ENCODE peak calls at places on chromosomes 7 and 10, in nine cellular contexts. One of them, this sample, is unnamed.

GRCh38 chr7:144415858-144416257 is 12.4 kb upstream of the NOBOX start:
- DNase-seq in right lobe of liver: no peak
- DNase-seq in spleen: no peak
- DNase-seq in A549: no peak
- DNase-seq in breast epithelium: no peak
- DNase-seq in adrenal gland: no peak
- DNase-seq in heart left ventricle: no peak
- DNase-seq in stomach: no peak
- DNase-seq in tibial nerve: no peak
- DNase-seq in this sample: no peak

GRCh38 chr10:119770928-119771327 is 45.1 kb downstream of the INPP5F start:
- DNase-seq in A549: no peak
- DNase-seq in spleen: no peak
- DNase-seq in tibial nerve: no peak
- DNase-seq in right lobe of liver: no peak
- DNase-seq in stomach: no peak
- DNase-seq in breast epithelium: no peak
- DNase-seq in adrenal gland: no peak
- DNase-seq in heart left ventricle: no peak
- DNase-seq in this sample: no peak

GRCh38 chr10:14952851-14953451 is 945 bp downstream of the DCLRE1C start:
- DNase-seq in spleen: no peak
- DNase-seq in adrenal gland: no peak
- DNase-seq in tibial nerve: no peak
- DNase-seq in right lobe of liver: no peak
- DNase-seq in heart left ventricle: no peak
- DNase-seq in breast epithelium: no peak
- DNase-seq in A549: no peak
- DNase-seq in stomach: no peak
- DNase-seq in this sample: no peak

GRCh38 chr10:69567920-69568319 is 5.3 kb downstream of the NEUROG3 start:
- DNase-seq in heart left ventricle: peak
- DNase-seq in A549: peak
- DNase-seq in right lobe of liver: peak
- DNase-seq in adrenal gland: peak
- DNase-seq in stomach: no peak
- DNase-seq in spleen: no peak
- DNase-seq in tibial nerve: no peak
- DNase-seq in breast epithelium: no peak
- DNase-seq in this sample: no peak

GRCh38 chr7:92075455-92076158 is 58.7 kb downstream of the CYP51A1 start:
- DNase-seq in breast epithelium: no peak
- DNase-seq in right lobe of liver: no peak
- DNase-seq in A549: no peak
- DNase-seq in heart left ventricle: no peak
- DNase-seq in stomach: no peak
- DNase-seq in adrenal gland: no peak
- DNase-seq in tibial nerve: no peak
- DNase-seq in spleen: no peak
- DNase-seq in this sample: no peak

GRCh38 chr10:75261813-75262725 is 26.3 kb upstream of the COMTD1 start:
- DNase-seq in spleen: no peak
- DNase-seq in breast epithelium: no peak
- DNase-seq in adrenal gland: no peak
- DNase-seq in A549: no peak
- DNase-seq in tibial nerve: no peak
- DNase-seq in right lobe of liver: no peak
- DNase-seq in stomach: no peak
- DNase-seq in heart left ventricle: no peak
- DNase-seq in this sample: no peak

GRCh38 chr7:47534322-47535032 is 47.4 kb downstream of the TNS3 start:
- DNase-seq in stomach: no peak
- DNase-seq in right lobe of liver: no peak
- DNase-seq in tibial nerve: no peak
- DNase-seq in heart left ventricle: no peak
- DNase-seq in adrenal gland: no peak
- DNase-seq in breast epithelium: no peak
- DNase-seq in A549: peak
- DNase-seq in spleen: peak
- DNase-seq in this sample: no peak

GRCh38 chr7:41420421-41420820 is 282.5 kb downstream of the INHBA start:
- DNase-seq in right lobe of liver: no peak
- DNase-seq in A549: no peak
- DNase-seq in heart left ventricle: no peak
- DNase-seq in spleen: no peak
- DNase-seq in adrenal gland: no peak
- DNase-seq in tibial nerve: no peak
- DNase-seq in breast epithelium: no peak
- DNase-seq in stomach: no peak
- DNase-seq in this sample: no peak

GRCh38 chr10:43355749-43356371 is 15.6 kb upstream of the FXYD4 start:
- DNase-seq in adrenal gland: no peak
- DNase-seq in stomach: no peak
- DNase-seq in spleen: no peak
- DNase-seq in breast epithelium: no peak
- DNase-seq in heart left ventricle: peak
- DNase-seq in right lobe of liver: no peak
- DNase-seq in A549: peak
- DNase-seq in tibial nerve: no peak
- DNase-seq in this sample: no peak

GRCh38 chr7:13327669-13328068 is 640.2 kb downstream of the ARL4A start:
- DNase-seq in right lobe of liver: no peak
- DNase-seq in adrenal gland: no peak
- DNase-seq in stomach: no peak
- DNase-seq in spleen: no peak
- DNase-seq in heart left ventricle: no peak
- DNase-seq in tibial nerve: no peak
- DNase-seq in breast epithelium: no peak
- DNase-seq in A549: no peak
- DNase-seq in this sample: no peak

GRCh38 chr10:85420501-85421191 is 945.9 kb downstream of the GRID1 start:
- DNase-seq in stomach: no peak
- DNase-seq in heart left ventricle: no peak
- DNase-seq in tibial nerve: no peak
- DNase-seq in spleen: no peak
- DNase-seq in breast epithelium: no peak
- DNase-seq in A549: no peak
- DNase-seq in adrenal gland: no peak
- DNase-seq in right lobe of liver: no peak
- DNase-seq in this sample: no peak

DNA sequence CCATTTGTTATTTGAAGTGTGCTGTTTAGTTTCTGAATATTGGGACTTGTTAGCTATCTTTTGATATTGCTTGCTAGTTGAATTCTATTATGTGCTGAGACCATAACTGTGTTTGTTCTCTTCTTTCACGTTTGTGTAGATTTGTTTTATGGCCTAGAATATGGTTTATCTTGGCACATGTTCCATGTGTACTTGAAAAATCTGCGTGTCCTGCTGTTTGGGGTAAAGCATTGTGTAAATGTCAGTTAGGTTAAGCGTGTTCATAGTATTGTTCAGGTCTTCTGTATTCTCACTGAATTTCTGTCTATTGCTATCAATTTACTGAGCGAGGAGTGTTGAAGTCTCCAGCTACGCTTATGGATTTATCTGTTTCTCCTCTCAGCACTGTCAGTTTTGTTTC is 19.4 kb downstream of the MMP21 start:
- DNase-seq in tibial nerve: no peak
- DNase-seq in stomach: no peak
- DNase-seq in spleen: no peak
- DNase-seq in adrenal gland: no peak
- DNase-seq in right lobe of liver: no peak
- DNase-seq in A549: no peak
- DNase-seq in heart left ventricle: no peak
- DNase-seq in breast epithelium: no peak
- DNase-seq in this sample: no peak
- TF ChIP-seq POLR2A in tibial nerve: no peak
- TF ChIP-seq POLR2A in stomach: no peak
- TF ChIP-seq POLR2A in spleen: no peak
- TF ChIP-seq POLR2A in adrenal gland: no peak
- TF ChIP-seq POLR2A in right lobe of liver: no peak
- TF ChIP-seq POLR2A in A549: no peak
- TF ChIP-seq POLR2A in heart left ventricle: no peak
- TF ChIP-seq POLR2A in breast epithelium: no peak
- TF ChIP-seq POLR2A in this sample: no peak

GRCh38 chr7:154415709-154416399 is 363.7 kb downstream of the DPP6 start:
- DNase-seq in spleen: no peak
- DNase-seq in breast epithelium: no peak
- DNase-seq in tibial nerve: no peak
- DNase-seq in A549: no peak
- DNase-seq in heart left ventricle: no peak
- DNase-seq in stomach: no peak
- DNase-seq in adrenal gland: no peak
- DNase-seq in right lobe of liver: no peak
- DNase-seq in this sample: peak
- H3K4me3 ChIP-seq in spleen: no peak
- H3K4me3 ChIP-seq in breast epithelium: no peak
- H3K4me3 ChIP-seq in tibial nerve: no peak
- H3K4me3 ChIP-seq in A549: no peak
- H3K4me3 ChIP-seq in heart left ventricle: no peak
- H3K4me3 ChIP-seq in stomach: no peak
- H3K4me3 ChIP-seq in adrenal gland: no peak
- H3K4me3 ChIP-seq in right lobe of liver: no peak
- H3K4me3 ChIP-seq in this sample: no peak

GRCh38 chr10:49615213-49615612 is 1.4 kb downstream of the CHAT start:
- DNase-seq in spleen: peak
- DNase-seq in right lobe of liver: no peak
- DNase-seq in breast epithelium: no peak
- DNase-seq in adrenal gland: no peak
- DNase-seq in tibial nerve: no peak
- DNase-seq in A549: no peak
- DNase-seq in heart left ventricle: no peak
- DNase-seq in stomach: no peak
- DNase-seq in this sample: no peak
- TF ChIP-seq POLR2A in spleen: no peak
- TF ChIP-seq POLR2A in right lobe of liver: no peak
- TF ChIP-seq POLR2A in breast epithelium: no peak
- TF ChIP-seq POLR2A in adrenal gland: no peak
- TF ChIP-seq POLR2A in tibial nerve: no peak
- TF ChIP-seq POLR2A in A549: no peak
- TF ChIP-seq POLR2A in heart left ventricle: no peak
- TF ChIP-seq POLR2A in stomach: no peak
- TF ChIP-seq POLR2A in this sample: no peak

GRCh38 chr7:16586081-16586874 is 59.3 kb downstream of the ANKMY2 start:
- DNase-seq in tibial nerve: no peak
- DNase-seq in stomach: no peak
- DNase-seq in adrenal gland: no peak
- DNase-seq in A549: no peak
- DNase-seq in right lobe of liver: no peak
- DNase-seq in heart left ventricle: peak
- DNase-seq in breast epithelium: no peak
- DNase-seq in spleen: no peak
- DNase-seq in this sample: no peak
- H3K4me3 ChIP-seq in tibial nerve: no peak
- H3K4me3 ChIP-seq in stomach: no peak
- H3K4me3 ChIP-seq in adrenal gland: no peak
- H3K4me3 ChIP-seq in A549: no peak
- H3K4me3 ChIP-seq in right lobe of liver: no peak
- H3K4me3 ChIP-seq in heart left ventricle: peak
- H3K4me3 ChIP-seq in breast epithelium: no peak
- H3K4me3 ChIP-seq in spleen: no peak
- H3K4me3 ChIP-seq in this sample: no peak

GRCh38 chr10:112526130-112526529 is 79.1 kb downstream of the VTI1A start:
- DNase-seq in right lobe of liver: no peak
- DNase-seq in breast epithelium: no peak
- DNase-seq in stomach: no peak
- DNase-seq in A549: no peak
- DNase-seq in spleen: no peak
- DNase-seq in adrenal gland: no peak
- DNase-seq in tibial nerve: no peak
- DNase-seq in heart left ventricle: no peak
- DNase-seq in this sample: no peak
- TF ChIP-seq POLR2A in right lobe of liver: no peak
- TF ChIP-seq POLR2A in breast epithelium: no peak
- TF ChIP-seq POLR2A in stomach: no peak
- TF ChIP-seq POLR2A in A549: no peak
- TF ChIP-seq POLR2A in spleen: no peak
- TF ChIP-seq POLR2A in adrenal gland: no peak
- TF ChIP-seq POLR2A in tibial nerve: no peak
- TF ChIP-seq POLR2A in heart left ventricle: no peak
- TF ChIP-seq POLR2A in this sample: no peak

DNA sequence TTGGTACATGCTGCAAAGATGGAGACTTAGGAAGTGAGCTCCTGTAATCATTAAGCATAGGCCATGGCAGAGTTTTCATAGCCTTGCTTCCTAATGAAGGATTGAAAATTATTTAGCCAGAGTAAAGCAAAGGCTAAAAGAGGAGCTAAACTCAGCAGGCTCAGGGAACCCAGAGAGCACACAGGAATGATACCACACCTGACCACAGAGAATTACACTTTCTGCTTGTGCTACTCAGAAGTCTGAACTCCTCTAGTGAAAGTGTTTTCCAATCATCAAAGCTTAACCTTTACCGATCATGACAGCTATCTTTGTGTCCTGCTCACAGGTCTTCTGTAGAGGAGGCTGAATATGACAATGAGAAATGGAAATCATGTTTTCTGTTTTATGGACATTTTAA is 347.7 kb downstream of the OTUD1 start:
- DNase-seq in right lobe of liver: no peak
- DNase-seq in stomach: no peak
- DNase-seq in adrenal gland: no peak
- DNase-seq in A549: no peak
- DNase-seq in tibial nerve: no peak
- DNase-seq in heart left ventricle: no peak
- DNase-seq in breast epithelium: no peak
- DNase-seq in spleen: no peak
- DNase-seq in this sample: no peak
- H3K4me3 ChIP-seq in right lobe of liver: no peak
- H3K4me3 ChIP-seq in stomach: no peak
- H3K4me3 ChIP-seq in adrenal gland: no peak
- H3K4me3 ChIP-seq in A549: no peak
- H3K4me3 ChIP-seq in tibial nerve: no peak
- H3K4me3 ChIP-seq in heart left ventricle: no peak
- H3K4me3 ChIP-seq in breast epithelium: no peak
- H3K4me3 ChIP-seq in spleen: no peak
- H3K4me3 ChIP-seq in this sample: no peak

GRCh38 chr10:60911715-60912114 is 32.3 kb downstream of the RHOBTB1 start:
- DNase-seq in breast epithelium: no peak
- DNase-seq in heart left ventricle: no peak
- DNase-seq in A549: no peak
- DNase-seq in tibial nerve: no peak
- DNase-seq in adrenal gland: no peak
- DNase-seq in spleen: no peak
- DNase-seq in right lobe of liver: no peak
- DNase-seq in stomach: no peak
- DNase-seq in this sample: peak

GRCh38 chr10:60913657-60914056 is 30.3 kb downstream of the RHOBTB1 start:
- DNase-seq in right lobe of liver: no peak
- DNase-seq in stomach: no peak
- DNase-seq in breast epithelium: no peak
- DNase-seq in heart left ventricle: no peak
- DNase-seq in spleen: no peak
- DNase-seq in adrenal gland: no peak
- DNase-seq in A549: no peak
- DNase-seq in tibial nerve: no peak
- DNase-seq in this sample: no peak

GRCh38 chr10:60911216-60911615 is 32.8 kb downstream of the RHOBTB1 start:
- DNase-seq in tibial nerve: no peak
- DNase-seq in spleen: no peak
- DNase-seq in adrenal gland: no peak
- DNase-seq in A549: no peak
- DNase-seq in right lobe of liver: no peak
- DNase-seq in breast epithelium: no peak
- DNase-seq in stomach: no peak
- DNase-seq in heart left ventricle: no peak
- DNase-seq in this sample: peak

GRCh38 chr10:60914676-60915075 is 29.3 kb downstream of the RHOBTB1 start:
- DNase-seq in adrenal gland: peak
- DNase-seq in breast epithelium: peak
- DNase-seq in heart left ventricle: no peak
- DNase-seq in A549: no peak
- DNase-seq in spleen: no peak
- DNase-seq in tibial nerve: peak
- DNase-seq in stomach: no peak
- DNase-seq in right lobe of liver: no peak
- DNase-seq in this sample: peak

GRCh38 chr10:60913091-60913490 is 30.9 kb downstream of the RHOBTB1 start:
- DNase-seq in heart left ventricle: no peak
- DNase-seq in tibial nerve: no peak
- DNase-seq in adrenal gland: no peak
- DNase-seq in stomach: no peak
- DNase-seq in breast epithelium: no peak
- DNase-seq in A549: no peak
- DNase-seq in spleen: no peak
- DNase-seq in right lobe of liver: no peak
- DNase-seq in this sample: no peak
- TF ChIP-seq POLR2A in heart left ventricle: no peak
- TF ChIP-seq POLR2A in tibial nerve: no peak
- TF ChIP-seq POLR2A in adrenal gland: no peak
- TF ChIP-seq POLR2A in stomach: no peak
- TF ChIP-seq POLR2A in breast epithelium: no peak
- TF ChIP-seq POLR2A in A549: no peak
- TF ChIP-seq POLR2A in spleen: no peak
- TF ChIP-seq POLR2A in right lobe of liver: no peak
- TF ChIP-seq POLR2A in this sample: no peak